ENCODE peak calls at places on chromosomes 4 and X, in seven cellular contexts. U is retina, I is left colon, J is brain microvascular endothelial cell, S is neural crest cell, H is uterus, B is astrocyte of the spinal cord. T is an unnamed sample.

GRCh38 chr4:26692014-26692726 is 108.3 kb downstream of the TBC1D19 start:
- DNase-seq in U (no peak), J (no peak), B (no peak), H (no peak), I (no peak), S (no peak), T (peak; percentile 51)

GRCh38 chr4:158033416-158033863 is 139.4 kb downstream of the GASK1B start:
- DNase-seq in I (no peak), H (no peak), B (peak; percentile 60), U (no peak), J (peak; percentile 38), S (no peak), T (no peak)

GRCh38 chr4:30256105-30256828 is 463.9 kb upstream of the PCDH7 start:
- DNase-seq in U (no peak), H (no peak), S (no peak), I (no peak), J (no peak), B (no peak), T (no peak)

GRCh38 chr4:12231098-12231497 is 802.4 kb upstream of the HS3ST1 start:
- DNase-seq in S (no peak), J (no peak), I (no peak), U (no peak), B (no peak), H (no peak), T (no peak)

GRCh38 chr4:113645771-113646455 is 115.6 kb downstream of the CAMK2D start:
- DNase-seq in H (no peak), B (peak; percentile 75), U (no peak), S (no peak), J (peak; percentile 48), I (peak; percentile 66), T (peak; percentile 37)

GRCh38 chr4:51894246-51894645 is 51.3 kb downstream of the DCUN1D4 start:
- DNase-seq in S (no peak), H (no peak), U (no peak), B (peak; percentile 20), J (no peak), I (no peak), T (peak; percentile 10)

GRCh38 chr4:127781303-127782024 is 658 bp upstream of the HSPA4L start:
- DNase-seq in H (peak; percentile 28), B (peak; percentile 57), S (no peak), U (peak; percentile 83), I (peak; percentile 58), J (no peak), T (peak; percentile 42)

GRCh38 chr4:35493977-35494376 is 750.3 kb downstream of the ARAP2 start:
- DNase-seq in S (no peak), I (no peak), J (no peak), H (no peak), B (no peak), U (no peak), T (no peak)

GRCh38 chr4:48538358-48538757 is 48.3 kb downstream of the ZAR1 start:
- DNase-seq in S (no peak), B (no peak), I (no peak), J (no peak), H (no peak), U (no peak), T (no peak)

GRCh38 chr4:108036252-108036651 is 46.6 kb downstream of the HADH start:
- DNase-seq in H (peak; percentile 24), B (no peak), U (no peak), J (no peak), S (no peak), I (peak; percentile 33), T (no peak)

GRCh38 chrX:118682258-118683014 is 45.0 kb upstream of the IL13RA1 start:
- DNase-seq in I (no peak), B (no peak), S (no peak), H (no peak), J (no peak), U (no peak), T (no peak)

GRCh38 chrX:31099536-31100090 is 27.8 kb upstream of the FTHL17 start:
- DNase-seq in J (no peak), U (no peak), I (no peak), H (no peak), S (no peak), B (no peak), T (no peak)

GRCh38 chrX:78314561-78314960 is 12.8 kb downstream of the CYSLTR1 start:
- DNase-seq in B (no peak), J (no peak), H (no peak), U (no peak), S (no peak), I (no peak), T (no peak)

GRCh38 chrX:133965321-133965720 is 20.1 kb downstream of the GPC3 start:
- DNase-seq in J (no peak), S (no peak), U (no peak), I (no peak), H (no peak), B (no peak), T (no peak)

GRCh38 chr4:177339794-177340374 is 30.2 kb downstream of the NEIL3 start:
- DNase-seq in J (no peak), I (no peak), S (no peak), B (peak; percentile 53), H (no peak), U (peak; percentile 13), T (peak; percentile 52)

GRCh38 chr4:165343353-165344191 is 16.1 kb downstream of the MSMO1 start:
- DNase-seq in H (no peak), U (no peak), I (no peak), J (no peak), B (peak; percentile 31), S (no peak), T (no peak)

GRCh38 chrX:16882188-16882587 is 12.0 kb upstream of the RBBP7 start:
- DNase-seq in J (no peak), S (no peak), I (peak; percentile 58), H (peak; percentile 54), U (peak; percentile 23), B (peak; percentile 19), T (no peak)

GRCh38 chrX:1246816-1247215 is 21.8 kb upstream of the CSF2RA start:
- DNase-seq in J (peak; percentile 63), U (peak; percentile 79), B (peak; percentile 15), H (peak; percentile 25), I (no peak), S (peak; percentile 86), T (peak; percentile 56)

GRCh38 chr4:159401791-159402380 is 299.0 kb downstream of the RAPGEF2 start:
- DNase-seq in U (no peak), I (no peak), H (no peak), B (peak; percentile 89), J (peak; percentile 93), S (no peak), T (peak; percentile 68)

GRCh38 chr4:179585761-179586160 is 2143.5 kb upstream of the AGA start:
- DNase-seq in B (no peak), U (no peak), S (no peak), J (no peak), H (no peak), I (no peak), T (no peak)

GRCh38 chrX:149495573-149496071 is 9.5 kb downstream of the IDS start:
- DNase-seq in H (no peak), J (peak; percentile 77), U (no peak), I (no peak), B (peak; percentile 81), S (no peak), T (peak; percentile 75)

GRCh38 chr4:65580551-65580950 is 89.7 kb downstream of the EPHA5 start:
- DNase-seq in J (no peak), S (no peak), U (no peak), B (peak; percentile 20), H (no peak), I (no peak), T (no peak)

GRCh38 chr4:184330008-184330400 is 112.3 kb upstream of the ENPP6 start:
- DNase-seq in U (no peak), J (peak; percentile 25), S (no peak), I (no peak), H (no peak), B (peak; percentile 31), T (no peak)

GRCh38 chr4:137960371-137961050 is 281.6 kb downstream of the SLC7A11 start:
- DNase-seq in H (no peak), S (no peak), I (no peak), J (peak; percentile 53), U (no peak), B (peak; percentile 86), T (peak; percentile 38)

GRCh38 chr4:167602157-167602556 is 367.9 kb upstream of the SPOCK3 start:
- DNase-seq in U (no peak), J (no peak), I (no peak), B (no peak), H (no peak), S (no peak), T (no peak)

GRCh38 chr4:110680217-110680616 is 57.3 kb upstream of the PITX2 start:
- DNase-seq in H (no peak), I (no peak), J (no peak), S (no peak), U (no peak), B (no peak), T (no peak)

GRCh38 chr4:185513489-185514181 is 21.7 kb downstream of the PDLIM3 start:
- DNase-seq in U (no peak), I (no peak), H (peak; percentile 45), J (peak; percentile 55), S (no peak), B (no peak), T (no peak)

GRCh38 chr4:138367942-138368341 is 125.8 kb upstream of the SLC7A11 start:
- DNase-seq in H (no peak), B (no peak), U (no peak), S (no peak), J (no peak), I (no peak), T (no peak)

GRCh38 chr4:176755624-176756023 is 37.1 kb downstream of the VEGFC start:
- DNase-seq in H (no peak), B (no peak), J (no peak), S (no peak), U (no peak), I (no peak), T (no peak)

GRCh38 chrX:14015941-14016340 is 13.8 kb downstream of the GEMIN8 start:
- DNase-seq in B (no peak), U (no peak), S (no peak), H (no peak), I (no peak), J (no peak), T (no peak)

GRCh38 chr4:173538148-173538902 is 8.3 kb upstream of the HAND2 start:
- DNase-seq in I (no peak), J (no peak), S (no peak), U (peak; percentile 81), B (no peak), H (no peak), T (peak; percentile 25)

GRCh38 chr4:40710484-40711269 is 39.1 kb upstream of the NSUN7 start:
- DNase-seq in B (no peak), U (no peak), I (no peak), J (no peak), S (no peak), H (no peak), T (no peak)

GRCh38 chr4:76950052-76950845 is 697 bp downstream of the SEPTIN11 start:
- DNase-seq in H (peak; percentile 45), U (peak; percentile 91), S (peak; percentile 45), J (no peak), I (peak; percentile 81), B (no peak), T (no peak)

GRCh38 chrX:19824603-19825002 is 62.8 kb downstream of the SH3KBP1 start:
- DNase-seq in B (peak; percentile 54), S (no peak), I (no peak), H (no peak), U (no peak), J (peak; percentile 56), T (peak; percentile 52)

GRCh38 chr4:86500527-86500926 is 93.6 kb upstream of the PTPN13 start:
- DNase-seq in J (no peak), H (no peak), S (no peak), U (no peak), B (no peak), I (no peak), T (no peak)

GRCh38 chr4:31089815-31090214 is 369.6 kb downstream of the PCDH7 start:
- DNase-seq in S (no peak), U (no peak), B (peak; percentile 48), J (peak; percentile 40), H (peak; percentile 15), I (no peak), T (no peak)

GRCh38 chr4:4327652-4328121 is 37.6 kb downstream of the ZBTB49 start:
- DNase-seq in I (no peak), J (peak; percentile 11), S (peak; percentile 50), H (no peak), B (no peak), U (no peak), T (peak; percentile 18)

GRCh38 chr4:153684182-153685073 is at the start of gene TLR2:
- DNase-seq in U (peak; percentile 69), I (peak; percentile 72), S (peak; percentile 23), B (no peak), J (no peak), H (peak; percentile 30), T (peak; percentile 19)

T was measured in AG08395.